ENCODE peak calls at places on chromosomes 3 and 15, in six cellular contexts. W is glutamatergic neuron, T is neural crest cell, A is right atrium auricular region, I is H9, H is fibroblast of lung. P is an unnamed sample.

GRCh38 chr3:122784436-122784835 is 9.2 kb downstream of the HSPBAP1 start:
- DNase-seq in W (no peak), T (no peak), A (no peak), I (no peak), H (peak), P (peak)

GRCh38 chr3:28936154-28936553 is 344.7 kb upstream of the RBMS3 start:
- DNase-seq in W (no peak), T (no peak), A (no peak), I (no peak), H (no peak), P (no peak)

GRCh38 chr3:113485161-113485609 is 29.8 kb downstream of the SPICE1 start:
- DNase-seq in W (no peak), T (no peak), A (no peak), I (no peak), H (no peak), P (no peak)

GRCh38 chr3:64074091-64074490 is 50.8 kb upstream of the PSMD6 start:
- DNase-seq in W (no peak), T (no peak), A (no peak), I (no peak), H (peak), P (no peak)

GRCh38 chr3:13019243-13019701 is 54.0 kb downstream of the IQSEC1 start:
- DNase-seq in W (peak), T (peak), A (peak), I (peak), H (peak), P (peak)

GRCh38 chr3:38558864-38559263 is 62.7 kb downstream of the EXOG start:
- DNase-seq in W (no peak), T (no peak), A (no peak), I (peak), H (no peak), P (no peak)

GRCh38 chr15:68618339-68619302 is 39.8 kb downstream of the CORO2B start:
- DNase-seq in W (no peak), T (no peak), A (no peak), I (no peak), H (no peak), P (peak)

GRCh38 chr3:60303160-60303559 is 948.1 kb downstream of the FHIT start:
- DNase-seq in W (no peak), T (no peak), A (no peak), I (no peak), H (peak), P (no peak)

GRCh38 chr15:27017168-27017809 is 46.3 kb downstream of the GABRG3 start:
- DNase-seq in W (peak), T (peak), A (no peak), I (peak), H (peak), P (peak)

GRCh38 chr15:56001476-56002078 is 8.2 kb upstream of the NEDD4 start:
- DNase-seq in W (no peak), T (no peak), A (no peak), I (no peak), H (no peak), P (peak)

GRCh38 chr15:45630958-45631691 is 3.7 kb upstream of the SQOR start:
- DNase-seq in W (no peak), T (no peak), A (no peak), I (no peak), H (peak), P (peak)

GRCh38 chr15:25240461-25241021 is 198.3 kb downstream of the UBE3A start:
- DNase-seq in W (peak), T (no peak), A (no peak), I (no peak), H (no peak), P (peak)

GRCh38 chr15:83108266-83109219 is 1.1 kb downstream of the TM6SF1 start:
- DNase-seq in W (no peak), T (no peak), A (peak), I (no peak), H (peak), P (no peak)

GRCh38 chr15:81575436-81576123 is 201.6 kb upstream of the TMC3 start:
- DNase-seq in W (no peak), T (no peak), A (no peak), I (no peak), H (no peak), P (no peak)

GRCh38 chr3:147197739-147198138 is 208.6 kb downstream of the ZIC4 start:
- DNase-seq in W (no peak), T (no peak), A (no peak), I (no peak), H (no peak), P (no peak)

GRCh38 chr15:77243146-77243545 is 172.2 kb upstream of the TSPAN3 start:
- DNase-seq in W (no peak), T (no peak), A (no peak), I (no peak), H (peak), P (no peak)

GRCh38 chr15:29670945-29671307 is 151.3 kb downstream of the TJP1 start:
- DNase-seq in W (no peak), T (no peak), A (no peak), I (no peak), H (peak), P (peak)

GRCh38 chr3:120348981-120349818 is at the start of gene LRRC58:
- DNase-seq in W (peak), T (peak), A (peak), I (peak), H (peak), P (peak)
- TF ChIP-seq CTCF in W (peak), T (peak), A (peak), I (peak), H (peak), P (peak)

GRCh38 chr3:185498503-185499396 is at the start of gene TMEM41A:
- DNase-seq in W (peak), T (peak), A (peak), I (peak), H (peak), P (peak)
- TF ChIP-seq CTCF in W (no peak), T (no peak), A (peak), I (peak), H (no peak), P (no peak)

GRCh38 chr15:48565560-48566482 is 79.7 kb downstream of the FBN1 start:
- DNase-seq in W (no peak), T (no peak), A (no peak), I (no peak), H (peak), P (peak)
- TF ChIP-seq CTCF in W (no peak), T (no peak), A (no peak), I (no peak), H (peak), P (no peak)

GRCh38 chr3:127691494-127691893 is 18.7 kb downstream of the ABTB1 start:
- DNase-seq in W (peak), T (no peak), A (no peak), I (no peak), H (no peak), P (no peak)

GRCh38 chr3:127690106-127690505 is 17.4 kb downstream of the ABTB1 start:
- DNase-seq in W (peak), T (no peak), A (no peak), I (no peak), H (peak), P (peak)

GRCh38 chr3:127691974-127692373 is 19.2 kb downstream of the ABTB1 start:
- DNase-seq in W (peak), T (no peak), A (no peak), I (no peak), H (no peak), P (no peak)

GRCh38 chr3:127689266-127689860 is 16.6 kb downstream of the ABTB1 start:
- DNase-seq in W (peak), T (no peak), A (no peak), I (no peak), H (no peak), P (no peak)

GRCh38 chr3:127690823-127691452 is 18.2 kb downstream of the ABTB1 start:
- DNase-seq in W (peak), T (no peak), A (no peak), I (peak), H (peak), P (peak)
- TF ChIP-seq CTCF in W (peak), T (peak), A (peak), I (peak), H (peak), P (peak)

DNA sequence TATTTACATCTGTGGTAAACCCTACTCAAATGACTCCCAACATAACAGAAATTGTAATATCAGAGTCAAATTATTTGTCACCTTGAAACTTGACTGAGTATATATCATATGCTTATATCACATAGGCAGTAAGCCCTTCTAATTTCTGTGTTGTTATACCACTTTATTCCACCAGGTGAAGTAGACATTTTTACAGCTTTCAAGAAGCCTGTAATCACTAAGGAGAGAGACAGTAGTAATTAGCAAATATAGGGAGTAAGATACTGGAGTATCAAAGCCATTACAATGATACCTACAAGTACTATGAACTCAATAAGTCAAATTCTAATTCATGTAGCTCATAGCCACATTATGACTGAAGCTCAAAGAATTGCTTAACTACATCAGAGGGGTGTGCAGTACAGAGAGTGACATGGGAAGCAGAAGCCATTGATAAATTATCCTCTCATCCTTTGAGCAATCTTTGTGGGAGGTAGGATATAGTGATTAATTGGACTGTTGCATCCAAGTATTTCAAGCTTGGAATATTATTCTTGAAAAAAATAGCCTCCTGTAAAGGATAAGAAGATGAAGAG is 1005.8 kb downstream of the ZPLD1 start:
- DNase-seq in W (no peak), T (no peak), A (no peak), I (no peak), H (peak), P (no peak)
- TF ChIP-seq CTCF in W (peak), T (peak), A (no peak), I (peak), H (no peak), P (no peak)

GRCh38 chr3:27224197-27224596 is 145.0 kb downstream of the NEK10 start:
- DNase-seq in W (no peak), T (no peak), A (no peak), I (no peak), H (no peak), P (peak)

GRCh38 chr3:27228805-27229204 is 140.4 kb downstream of the NEK10 start:
- DNase-seq in W (no peak), T (no peak), A (no peak), I (peak), H (no peak), P (no peak)
- TF ChIP-seq CTCF in W (no peak), T (peak), A (peak), I (peak), H (peak), P (no peak)

GRCh38 chr3:16663852-16664712 is 58.9 kb upstream of the DAZL start:
- DNase-seq in W (peak), T (no peak), A (no peak), I (peak), H (no peak), P (no peak)

GRCh38 chr3:16658933-16659793 is 53.9 kb upstream of the DAZL start:
- DNase-seq in W (no peak), T (no peak), A (no peak), I (no peak), H (no peak), P (no peak)

GRCh38 chr3:16653712-16654111 is 48.5 kb upstream of the DAZL start:
- DNase-seq in W (no peak), T (no peak), A (no peak), I (no peak), H (no peak), P (no peak)

GRCh38 chr3:16658004-16658932 is 53.0 kb upstream of the DAZL start:
- DNase-seq in W (peak), T (peak), A (no peak), I (peak), H (no peak), P (no peak)
- TF ChIP-seq CTCF in W (no peak), T (peak), A (peak), I (peak), H (no peak), P (no peak)

GRCh38 chr3:183178512-183178832 is 15.9 kb upstream of the LAMP3 start:
- DNase-seq in W (no peak), T (no peak), A (no peak), I (no peak), H (no peak), P (no peak)

GRCh38 chr3:183180105-183180763 is 17.7 kb upstream of the LAMP3 start:
- DNase-seq in W (peak), T (no peak), A (peak), I (no peak), H (peak), P (no peak)

GRCh38 chr3:183180765-183181295 is 18.3 kb upstream of the LAMP3 start:
- DNase-seq in W (no peak), T (no peak), A (peak), I (no peak), H (no peak), P (no peak)

GRCh38 chr3:183181606-183182005 is 19.1 kb upstream of the LAMP3 start:
- DNase-seq in W (no peak), T (no peak), A (no peak), I (no peak), H (no peak), P (peak)

GRCh38 chr3:183178833-183179549 is 16.5 kb upstream of the LAMP3 start:
- DNase-seq in W (peak), T (peak), A (peak), I (peak), H (peak), P (peak)
- TF ChIP-seq CTCF in W (no peak), T (peak), A (no peak), I (peak), H (peak), P (no peak)

GRCh38 chr15:79535536-79535935 is 103.4 kb downstream of the MINAR1 start:
- DNase-seq in W (no peak), T (no peak), A (no peak), I (no peak), H (no peak), P (peak)

GRCh38 chr15:79543097-79543496 is 111.0 kb downstream of the MINAR1 start:
- DNase-seq in W (no peak), T (no peak), A (no peak), I (no peak), H (no peak), P (no peak)

GRCh38 chr15:79539426-79539825 is 107.3 kb downstream of the MINAR1 start:
- DNase-seq in W (no peak), T (no peak), A (no peak), I (no peak), H (no peak), P (no peak)

GRCh38 chr15:79541176-79541575 is 109.0 kb downstream of the MINAR1 start:
- DNase-seq in W (peak), T (no peak), A (no peak), I (no peak), H (no peak), P (no peak)

DNA sequence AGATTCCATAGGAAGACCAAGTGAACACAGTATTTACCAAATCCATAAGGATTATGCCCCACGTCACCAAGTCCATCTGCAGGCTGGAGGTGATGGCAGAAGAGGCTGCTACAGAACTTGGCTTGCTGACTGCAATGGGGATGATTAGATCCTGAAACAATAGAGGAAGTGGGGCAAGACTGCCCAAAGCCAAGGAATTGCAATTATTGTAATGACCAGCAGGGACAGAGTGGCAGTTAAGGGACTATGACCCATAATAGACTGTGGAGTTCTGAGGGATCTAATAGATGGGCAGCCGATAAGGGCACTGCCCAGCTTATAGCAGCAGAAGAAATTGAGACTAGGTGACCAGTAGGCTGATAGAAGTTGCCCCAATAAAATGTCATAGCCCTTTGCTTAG is 108.4 kb downstream of the MINAR1 start:
- DNase-seq in W (no peak), T (no peak), A (no peak), I (no peak), H (no peak), P (no peak)
- TF ChIP-seq CTCF in W (peak), T (peak), A (no peak), I (peak), H (no peak), P (no peak)

DNA sequence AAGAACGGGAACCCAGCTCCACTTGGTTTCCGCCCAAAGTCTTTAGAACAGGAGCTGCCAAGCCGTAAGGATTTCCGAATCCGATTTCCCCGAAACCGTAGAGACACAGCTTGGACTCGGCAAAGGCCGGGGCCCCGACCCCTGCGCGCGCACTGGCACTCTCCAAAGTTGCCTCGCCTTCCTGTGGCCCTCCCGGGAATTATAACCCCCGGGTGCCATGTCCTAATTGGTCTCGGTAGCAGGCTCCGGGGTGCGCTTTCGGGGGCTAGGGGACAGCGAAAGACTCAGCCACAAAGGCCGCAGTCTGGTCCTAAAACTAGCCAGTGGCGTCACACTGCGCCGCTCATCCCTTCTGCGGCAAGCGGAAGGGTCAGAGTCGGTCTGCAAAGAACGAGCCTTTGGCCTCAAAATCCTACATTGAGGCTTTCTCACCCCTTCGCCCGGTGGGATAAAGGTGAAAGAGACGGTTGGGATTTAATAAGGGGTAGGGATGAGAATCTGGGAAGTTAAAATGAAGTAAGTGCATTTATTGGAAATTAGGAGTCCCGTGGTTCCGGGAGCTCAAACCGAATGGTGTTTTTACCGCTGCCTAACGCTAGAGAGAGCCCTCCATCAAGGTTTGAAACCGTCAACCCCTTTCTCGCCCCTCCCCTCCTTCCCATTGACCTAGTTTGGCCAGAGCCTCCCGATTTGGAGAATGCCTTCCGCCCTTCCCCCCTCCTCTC is 6.7 kb downstream of the BCL6 start:
- DNase-seq in W (peak), T (peak), A (peak), I (peak), H (peak), P (peak)
- TF ChIP-seq CTCF in W (peak), T (peak), A (peak), I (peak), H (peak), P (peak)